ENCODE peak calls at places on chromosomes 3 and 15, in seven cellular contexts. F, T, Y, P, W, D and L are unnamed samples.

GRCh38 chr3:69204315-69204957 is 82.0 kb upstream of the LMOD3 start:
- DNase-seq in F (no peak), T (no peak), Y (no peak), P (no peak), W (no peak), D (no peak), L (no peak)

GRCh38 chr3:186594591-186595113 is 18.2 kb upstream of the AHSG start:
- DNase-seq in F (no peak), T (no peak), Y (no peak), P (no peak), W (no peak), D (no peak), L (no peak)

GRCh38 chr15:35719964-35720507 is 174.1 kb upstream of the DPH6 start:
- DNase-seq in F (no peak), T (no peak), Y (no peak), P (no peak), W (no peak), D (no peak), L (no peak)

GRCh38 chr15:33104276-33104675 is 90.2 kb downstream of the FMN1 start:
- DNase-seq in F (no peak), T (peak), Y (no peak), P (peak), W (no peak), D (peak), L (no peak)

GRCh38 chr3:120506828-120507774 is 56.3 kb upstream of the FSTL1 start:
- DNase-seq in F (peak), T (peak), Y (peak), P (peak), W (peak), D (peak), L (no peak)

GRCh38 chr15:50229336-50229735 is 36.2 kb downstream of the HDC start:
- DNase-seq in F (no peak), T (no peak), Y (no peak), P (no peak), W (peak), D (no peak), L (no peak)

GRCh38 chr3:108552267-108553159 is 36.7 kb downstream of the CIP2A start:
- DNase-seq in F (no peak), T (peak), Y (no peak), P (peak), W (no peak), D (peak), L (no peak)

GRCh38 chr3:188283347-188283746 is 129.4 kb downstream of the LPP start:
- DNase-seq in F (peak), T (peak), Y (no peak), P (no peak), W (peak), D (peak), L (no peak)

GRCh38 chr15:23035964-23036566 is 3.3 kb downstream of the TUBGCP5 start:
- DNase-seq in F (no peak), T (peak), Y (no peak), P (no peak), W (no peak), D (peak), L (peak)

GRCh38 chr15:89177633-89178306 is 43.6 kb downstream of the RLBP1 start:
- DNase-seq in F (peak), T (peak), Y (peak), P (peak), W (peak), D (peak), L (peak)

GRCh38 chr15:90305932-90306331 is 40.5 kb downstream of the NGRN start:
- DNase-seq in F (no peak), T (no peak), Y (no peak), P (no peak), W (no peak), D (no peak), L (no peak)

GRCh38 chr3:195511136-195511535 is 32.0 kb downstream of the PPP1R2 start:
- DNase-seq in F (no peak), T (no peak), Y (no peak), P (no peak), W (no peak), D (no peak), L (no peak)

GRCh38 chr3:107598926-107599754 is 76.4 kb downstream of the BBX start:
- DNase-seq in F (no peak), T (peak), Y (peak), P (no peak), W (no peak), D (peak), L (peak)

GRCh38 chr3:195059471-195060216 is 211.3 kb downstream of the XXYLT1 start:
- DNase-seq in F (no peak), T (no peak), Y (peak), P (no peak), W (no peak), D (no peak), L (no peak)

GRCh38 chr3:154334973-154335420 is 10.7 kb upstream of the DHX36 start:
- DNase-seq in F (no peak), T (peak), Y (no peak), P (no peak), W (no peak), D (peak), L (no peak)

GRCh38 chr3:178194547-178194946 is 341.7 kb upstream of the KCNMB2 start:
- DNase-seq in F (no peak), T (no peak), Y (no peak), P (no peak), W (no peak), D (no peak), L (no peak)

GRCh38 chr3:122572940-122573412 is 4.5 kb upstream of the PARP15 start:
- DNase-seq in F (no peak), T (peak), Y (no peak), P (no peak), W (peak), D (peak), L (peak)

GRCh38 chr3:178170698-178171535 is 365.3 kb upstream of the KCNMB2 start:
- DNase-seq in F (no peak), T (peak), Y (no peak), P (peak), W (no peak), D (peak), L (no peak)

GRCh38 chr15:83436513-83437158 is 10.5 kb upstream of the SH3GL3 start:
- DNase-seq in F (no peak), T (peak), Y (no peak), P (no peak), W (no peak), D (peak), L (no peak)

GRCh38 chr3:45534580-45535080 is 59.9 kb upstream of the LIMD1 start:
- DNase-seq in F (no peak), T (no peak), Y (no peak), P (no peak), W (no peak), D (no peak), L (no peak)

GRCh38 chr3:180932819-180933218 is 20.3 kb downstream of the FXR1 start:
- DNase-seq in F (no peak), T (no peak), Y (no peak), P (no peak), W (no peak), D (no peak), L (no peak)

GRCh38 chr15:23420806-23421575 is 26.1 kb downstream of the GOLGA6L2 start:
- DNase-seq in F (no peak), T (no peak), Y (peak), P (no peak), W (peak), D (no peak), L (no peak)

GRCh38 chr15:39631357-39631756 is 50.5 kb downstream of the THBS1 start:
- DNase-seq in F (no peak), T (no peak), Y (no peak), P (no peak), W (no peak), D (no peak), L (no peak)

GRCh38 chr3:149941946-149942345 is 28.7 kb downstream of the PFN2 start:
- DNase-seq in F (no peak), T (no peak), Y (no peak), P (no peak), W (no peak), D (no peak), L (no peak)

GRCh38 chr15:85329561-85330421 is 50.6 kb upstream of the AKAP13 start:
- DNase-seq in F (no peak), T (peak), Y (no peak), P (no peak), W (no peak), D (peak), L (no peak)

GRCh38 chr15:52678468-52679231 is 538 bp downstream of the ATOSA start:
- DNase-seq in F (peak), T (peak), Y (peak), P (no peak), W (peak), D (peak), L (peak)

GRCh38 chr15:74378853-74379252 is 11.4 kb upstream of the CYP11A1 start:
- DNase-seq in F (no peak), T (no peak), Y (no peak), P (no peak), W (no peak), D (peak), L (peak)

GRCh38 chr15:58078591-58078990 is 13.1 kb upstream of the ALDH1A2 start:
- DNase-seq in F (no peak), T (no peak), Y (no peak), P (no peak), W (no peak), D (peak), L (no peak)

GRCh38 chr3:125147491-125147820 is 65.1 kb downstream of the SLC12A8 start:
- DNase-seq in F (no peak), T (no peak), Y (no peak), P (no peak), W (no peak), D (no peak), L (no peak)

GRCh38 chr3:97969541-97969940 is 2.7 kb downstream of the RIOX2 start:
- DNase-seq in F (no peak), T (no peak), Y (no peak), P (no peak), W (no peak), D (no peak), L (no peak)

GRCh38 chr3:39271363-39271762 is 8.5 kb downstream of the CX3CR1 start:
- DNase-seq in F (no peak), T (no peak), Y (no peak), P (no peak), W (no peak), D (no peak), L (no peak)

GRCh38 chr15:98174286-98174685 is 213.8 kb downstream of the ARRDC4 start:
- DNase-seq in F (no peak), T (no peak), Y (no peak), P (no peak), W (no peak), D (no peak), L (peak)

GRCh38 chr15:92997821-92998220 is 91.2 kb downstream of the RGMA start:
- DNase-seq in F (no peak), T (no peak), Y (no peak), P (no peak), W (no peak), D (no peak), L (no peak)

GRCh38 chr3:9715764-9716437 is 12.3 kb downstream of the CPNE9 start:
- DNase-seq in F (peak), T (peak), Y (peak), P (peak), W (peak), D (peak), L (no peak)

GRCh38 chr3:61686228-61686648 is 124.9 kb downstream of the PTPRG start:
- DNase-seq in F (no peak), T (no peak), Y (no peak), P (no peak), W (no peak), D (no peak), L (no peak)

GRCh38 chr15:83108266-83109219 is 1.1 kb downstream of the TM6SF1 start:
- DNase-seq in F (no peak), T (no peak), Y (peak), P (no peak), W (peak), D (peak), L (no peak)

DNA sequence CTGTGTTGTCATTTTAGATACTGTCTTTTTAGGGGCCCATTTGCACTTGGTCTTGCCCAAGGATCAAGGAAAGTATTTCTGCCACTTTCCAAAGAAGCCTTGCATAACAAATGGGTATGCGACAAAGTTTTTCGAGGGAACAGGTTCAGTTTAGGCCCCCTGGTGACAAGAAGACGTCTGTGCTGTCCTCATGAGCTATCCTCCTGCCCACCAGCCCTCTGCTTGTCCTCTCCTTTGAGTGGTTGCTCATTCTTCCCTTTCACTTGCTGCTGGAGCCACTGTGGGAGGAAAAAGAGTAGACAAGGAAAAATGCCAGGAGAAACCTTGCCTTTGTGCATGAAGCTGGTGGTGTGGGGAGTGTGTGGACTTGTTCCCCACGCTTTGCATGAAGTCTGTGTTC is 171.9 kb downstream of the CACNA2D3 start:
- DNase-seq in F (no peak), T (no peak), Y (no peak), P (no peak), W (no peak), D (no peak), L (peak)
- TF ChIP-seq CTCF in F (no peak), T (no peak), Y (no peak), P (no peak), W (no peak), D (no peak), L (peak)

GRCh38 chr15:70140031-70140542 is 42.4 kb upstream of the TLE3 start:
- DNase-seq in F (no peak), T (no peak), Y (no peak), P (no peak), W (no peak), D (no peak), L (no peak)

GRCh38 chr15:70142322-70143191 is 44.8 kb upstream of the TLE3 start:
- DNase-seq in F (no peak), T (peak), Y (no peak), P (no peak), W (no peak), D (peak), L (no peak)

GRCh38 chr15:70142072-70142321 is 44.3 kb upstream of the TLE3 start:
- DNase-seq in F (no peak), T (no peak), Y (no peak), P (no peak), W (no peak), D (no peak), L (no peak)

GRCh38 chr15:70140543-70141375 is 43.0 kb upstream of the TLE3 start:
- DNase-seq in F (no peak), T (no peak), Y (no peak), P (no peak), W (no peak), D (peak), L (peak)

GRCh38 chr15:70141376-70142071 is 43.8 kb upstream of the TLE3 start:
- DNase-seq in F (no peak), T (no peak), Y (no peak), P (no peak), W (no peak), D (no peak), L (no peak)
- TF ChIP-seq CTCF in F (no peak), T (no peak), Y (no peak), P (no peak), W (no peak), D (no peak), L (no peak)

GRCh38 chr15:86743283-86743903 is 663.7 kb downstream of the AGBL1 start:
- DNase-seq in F (no peak), T (no peak), Y (no peak), P (no peak), W (no peak), D (no peak), L (peak)
- TF ChIP-seq CTCF in F (peak), T (no peak), Y (no peak), P (no peak), W (no peak), D (peak), L (peak)

DNA sequence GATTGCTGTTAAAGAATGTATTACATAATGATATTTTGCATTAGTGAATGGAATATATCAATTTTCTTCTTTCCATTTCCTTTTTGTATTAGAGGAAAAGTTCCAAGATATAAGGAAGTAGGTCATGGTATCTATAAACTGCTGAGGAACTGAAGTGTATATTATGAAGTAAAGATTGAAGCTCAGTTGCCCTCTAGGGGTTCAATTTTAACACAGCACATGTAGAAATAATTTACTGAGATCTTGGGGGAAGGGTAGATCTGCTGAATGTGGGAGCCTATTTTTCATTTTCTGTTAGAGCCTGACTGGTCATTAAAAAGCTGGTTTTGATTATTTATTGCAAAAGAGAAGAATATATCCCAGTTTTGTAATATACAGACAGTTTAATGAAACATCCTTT is 45.2 kb downstream of the CMC1 start:
- DNase-seq in F (no peak), T (peak), Y (no peak), P (peak), W (no peak), D (peak), L (no peak)
- TF ChIP-seq CTCF in F (peak), T (peak), Y (peak), P (peak), W (peak), D (peak), L (peak)

DNA sequence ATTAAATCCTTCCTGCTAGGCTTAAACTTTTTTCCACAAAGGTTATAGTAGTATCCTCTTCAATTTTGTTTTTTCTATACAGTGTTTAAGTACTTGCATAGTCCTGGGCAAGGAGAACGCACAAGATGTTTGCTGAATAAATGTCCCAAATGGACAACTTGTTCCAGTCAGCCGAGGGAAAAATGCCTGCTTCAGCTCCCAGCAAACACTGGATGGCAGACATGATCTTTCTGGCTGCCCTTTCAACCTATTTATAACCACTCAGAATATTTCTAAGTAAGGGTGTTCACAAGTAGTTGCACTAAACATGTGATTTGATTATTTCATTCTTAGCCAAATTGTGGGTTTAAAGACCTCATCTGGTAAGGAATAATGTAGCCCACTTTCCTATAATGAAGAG is 29.8 kb downstream of the GNB4 start:
- DNase-seq in F (no peak), T (peak), Y (no peak), P (no peak), W (no peak), D (peak), L (no peak)
- TF ChIP-seq CTCF in F (peak), T (peak), Y (peak), P (peak), W (peak), D (peak), L (peak)

DNA sequence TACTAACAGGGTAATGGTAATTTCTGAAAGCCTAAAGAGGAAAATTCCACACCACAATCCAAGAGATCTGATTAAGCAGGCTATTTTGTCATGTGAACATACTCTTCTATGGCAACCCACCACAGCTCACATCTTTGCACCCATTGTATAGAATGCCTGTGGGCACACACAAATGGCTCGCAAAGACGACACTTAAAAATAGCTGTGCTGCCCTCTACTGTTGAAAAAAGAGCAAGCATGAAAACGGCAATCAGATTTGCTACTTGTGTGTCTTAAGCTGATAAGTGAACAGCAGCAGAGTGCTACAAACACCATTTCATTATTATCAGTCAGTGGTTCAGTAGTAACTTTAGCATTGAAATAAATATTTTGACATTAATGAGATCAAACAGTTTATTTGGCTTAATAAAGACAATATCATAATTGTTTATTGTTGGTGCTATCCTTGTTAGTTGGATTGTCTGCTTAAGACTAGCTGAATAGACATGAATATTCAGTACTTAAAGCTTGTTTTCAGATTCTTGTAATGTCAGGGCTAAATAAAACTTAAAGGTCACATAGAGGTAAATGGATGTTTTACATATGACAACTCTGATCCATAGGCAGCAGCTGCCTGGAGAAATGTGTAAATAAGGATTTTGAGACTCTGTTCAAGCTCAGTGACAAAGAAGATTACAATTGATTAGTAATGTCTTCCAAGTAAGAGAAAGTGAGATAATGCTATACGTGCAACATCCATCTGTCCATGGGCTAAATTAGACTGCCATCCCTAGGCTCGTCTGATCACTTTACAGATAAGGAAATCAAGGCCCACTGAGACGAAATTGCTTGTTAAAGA is 199.1 kb downstream of the LRRN1 start:
- DNase-seq in F (no peak), T (no peak), Y (no peak), P (no peak), W (no peak), D (peak), L (peak)
- TF ChIP-seq CTCF in F (peak), T (peak), Y (no peak), P (no peak), W (peak), D (peak), L (peak)

GRCh38 chr3:13934813-13935212 is 54.9 kb upstream of the WNT7A start:
- DNase-seq in F (no peak), T (no peak), Y (no peak), P (no peak), W (no peak), D (no peak), L (peak)
- TF ChIP-seq CTCF in F (no peak), T (no peak), Y (no peak), P (no peak), W (no peak), D (no peak), L (no peak)

GRCh38 chr3:86175051-86175536 is 815.9 kb downstream of the VGLL3 start:
- DNase-seq in F (no peak), T (no peak), Y (no peak), P (no peak), W (no peak), D (no peak), L (no peak)

GRCh38 chr3:86178095-86178494 is 812.9 kb downstream of the VGLL3 start:
- DNase-seq in F (no peak), T (no peak), Y (no peak), P (no peak), W (no peak), D (no peak), L (no peak)

GRCh38 chr3:86175593-86175992 is 815.4 kb downstream of the VGLL3 start:
- DNase-seq in F (no peak), T (no peak), Y (no peak), P (no peak), W (no peak), D (no peak), L (peak)

DNA sequence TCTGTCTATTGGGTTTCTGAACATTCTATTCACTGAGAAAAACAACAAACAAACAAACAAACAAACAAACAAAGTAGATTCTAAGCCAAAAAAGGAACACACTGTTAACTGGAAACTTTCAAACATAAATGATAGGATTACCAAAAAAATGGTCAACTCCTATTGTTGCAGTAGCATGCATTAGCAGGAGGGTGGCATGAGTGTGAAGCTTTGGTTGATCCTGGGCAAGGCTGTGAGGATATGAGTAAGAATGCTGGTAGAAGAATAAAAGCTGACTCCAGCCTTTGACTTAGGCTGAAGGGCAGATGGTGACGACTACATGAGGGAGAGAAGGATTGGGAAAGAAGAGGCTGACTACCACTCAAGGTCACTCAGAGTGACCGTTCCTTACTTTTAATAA is 810.3 kb downstream of the VGLL3 start:
- DNase-seq in F (no peak), T (no peak), Y (no peak), P (no peak), W (no peak), D (no peak), L (no peak)
- TF ChIP-seq CTCF in F (no peak), T (no peak), Y (no peak), P (no peak), W (no peak), D (no peak), L (peak)